ENCODE peak calls at places on chromosome 22, in nine cellular contexts. J, K, T, O, F, W, H, X and U are unnamed samples.

GRCh38 chr22:30198152-30198845 is 48.3 kb downstream of the LIF start:
- DNase-seq in J (no peak), T (no peak), K (peak), O (no peak), F (peak), W (no peak), X (no peak), H (no peak), U (no peak)

GRCh38 chr22:23363683-23364082 is 183.4 kb downstream of the BCR start:
- DNase-seq in X (no peak), J (no peak), O (no peak), W (no peak), H (no peak), K (no peak), F (no peak), T (no peak), U (no peak)

GRCh38 chr22:17191163-17191562 is 28.1 kb downstream of the ADA2 start:
- DNase-seq in X (no peak), F (no peak), T (peak), W (no peak), K (no peak), J (no peak), H (no peak), O (peak), U (peak)

GRCh38 chr22:35258144-35258988 is 1.1 kb downstream of the HMGXB4 start:
- DNase-seq in J (no peak), H (peak), X (peak), W (no peak), O (no peak), K (peak), F (no peak), T (no peak), U (peak)

GRCh38 chr22:40443675-40444482 is 73.5 kb downstream of the SGSM3 start:
- DNase-seq in K (no peak), J (peak), W (no peak), H (peak), X (no peak), T (no peak), O (no peak), F (no peak), U (peak)

GRCh38 chr22:24333301-24333700 is 62.7 kb downstream of the SPECC1L start:
- DNase-seq in T (peak), K (peak), J (no peak), H (no peak), F (no peak), X (no peak), O (peak), W (peak), U (peak)

GRCh38 chr22:45216133-45217003 is 24.3 kb downstream of the KIAA0930 start:
- DNase-seq in H (no peak), J (no peak), T (no peak), X (no peak), W (peak), F (no peak), O (no peak), K (peak), U (peak)

GRCh38 chr22:37053310-37054077 is 2.0 kb downstream of the KCTD17 start:
- DNase-seq in O (no peak), T (no peak), H (no peak), W (no peak), X (no peak), K (peak), J (no peak), F (no peak), U (peak)

GRCh38 chr22:30236875-30237274 is 9.7 kb downstream of the LIF start:
- DNase-seq in H (no peak), T (no peak), F (no peak), K (no peak), W (no peak), O (no peak), J (no peak), X (no peak), U (no peak)

GRCh38 chr22:29031236-29031982 is 30.2 kb downstream of the C22orf31 start:
- DNase-seq in H (peak), J (peak), X (no peak), K (peak), O (peak), W (peak), F (peak), T (peak), U (peak)
- TF ChIP-seq CTCF in H (no peak), J (no peak), X (no peak), K (peak), O (peak), W (peak), F (no peak), T (peak), U (peak)

DNA sequence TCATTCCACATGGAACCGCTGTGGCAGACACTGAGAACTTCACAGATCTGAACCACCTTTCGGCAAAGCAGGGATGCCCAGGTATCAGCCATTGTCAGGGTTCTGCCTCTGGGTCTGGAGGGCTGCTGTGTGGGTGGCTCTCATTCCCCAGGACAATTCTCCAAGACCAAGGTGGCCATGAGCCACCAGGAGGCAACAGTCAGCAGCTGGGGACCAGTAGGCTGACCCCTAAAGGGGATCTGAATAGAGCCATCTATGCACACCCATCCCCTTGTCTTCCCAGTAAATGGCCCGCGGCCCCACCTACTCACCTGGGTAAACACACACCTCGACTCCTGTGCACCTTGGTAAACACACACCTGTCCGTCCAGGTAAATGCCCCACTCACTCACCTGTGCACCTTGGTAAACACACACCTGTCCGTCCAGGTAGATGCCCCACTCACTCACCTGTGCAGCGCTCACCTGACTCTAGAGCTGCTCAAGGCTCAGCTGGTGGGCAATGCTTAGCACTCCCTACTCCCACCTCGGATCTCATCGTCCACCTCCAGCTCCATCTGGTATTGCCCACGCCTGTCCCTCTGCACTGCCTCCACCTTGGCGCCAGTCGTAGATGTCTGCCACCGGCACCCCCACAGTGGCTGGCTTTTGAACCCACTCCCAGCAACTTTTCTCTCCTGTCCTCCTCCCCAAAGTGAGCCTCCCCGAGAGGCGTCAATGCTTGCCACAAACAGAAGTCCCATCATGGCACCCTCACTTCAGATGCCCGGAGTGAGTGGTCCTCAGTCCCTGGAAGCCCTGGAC is 10.2 kb downstream of the SLC25A1 start:
- DNase-seq in K (no peak), F (no peak), H (no peak), J (no peak), X (no peak), T (no peak), O (no peak), W (no peak), U (no peak)
- TF ChIP-seq CTCF in K (no peak), F (no peak), H (no peak), J (no peak), X (peak), T (peak), O (peak), W (no peak), U (no peak)

GRCh38 chr22:42116848-42117424 is 13.7 kb downstream of the CYP2D6 start:
- DNase-seq in F (no peak), W (no peak), X (no peak), J (no peak), O (no peak), H (no peak), T (no peak), K (peak), U (no peak)

GRCh38 chr22:42111798-42112197 is 18.8 kb downstream of the CYP2D6 start:
- DNase-seq in H (no peak), T (no peak), J (no peak), F (no peak), W (no peak), X (no peak), O (no peak), K (no peak), U (no peak)

GRCh38 chr22:42108848-42109247 is 18.3 kb upstream of the NDUFA6 start:
- DNase-seq in F (no peak), K (no peak), X (no peak), T (no peak), J (no peak), H (no peak), O (no peak), W (no peak), U (no peak)

GRCh38 chr22:42114721-42115120 is 15.9 kb downstream of the CYP2D6 start:
- DNase-seq in W (no peak), X (no peak), T (no peak), H (no peak), K (peak), F (no peak), O (peak), J (no peak), U (peak)
- TF ChIP-seq CTCF in W (peak), X (peak), T (peak), H (no peak), K (peak), F (no peak), O (peak), J (no peak), U (peak)

DNA sequence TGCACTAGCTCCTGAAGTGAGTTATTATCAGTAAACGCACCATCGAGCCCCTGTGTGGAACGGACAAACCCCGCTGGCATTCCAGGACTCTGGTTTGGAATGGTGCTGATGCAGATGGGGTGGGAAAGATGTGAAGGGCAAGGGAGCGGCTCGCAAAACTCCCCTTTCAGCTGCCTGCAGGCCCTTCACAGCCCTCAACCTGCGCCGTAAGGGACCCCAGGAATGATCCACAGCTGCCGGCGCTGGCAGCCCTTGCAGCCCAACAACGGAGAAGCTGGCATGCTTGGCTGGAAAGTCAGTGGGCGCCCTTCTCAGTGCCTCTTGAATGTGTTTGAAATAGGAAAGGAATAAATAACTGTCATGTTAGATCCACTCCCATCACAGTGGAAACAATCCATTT is 1445.5 kb downstream of the BRD1 start:
- DNase-seq in F (no peak), H (no peak), J (no peak), K (no peak), W (no peak), X (no peak), O (no peak), T (no peak), U (no peak)
- TF ChIP-seq CTCF in F (no peak), H (no peak), J (no peak), K (no peak), W (no peak), X (no peak), O (no peak), T (no peak), U (no peak)

GRCh38 chr22:28903080-28903479 is 19.7 kb downstream of the ZNRF3 start:
- DNase-seq in X (no peak), H (peak), F (no peak), K (no peak), J (no peak), O (no peak), T (no peak), W (no peak), U (peak)
- TF ChIP-seq CTCF in X (no peak), H (no peak), F (no peak), K (no peak), J (no peak), O (no peak), T (no peak), W (no peak), U (no peak)

GRCh38 chr22:42271191-42271813 is 849 bp upstream of the TCF20 start:
- DNase-seq in F (no peak), H (no peak), W (no peak), O (no peak), K (no peak), T (no peak), J (no peak), X (no peak), U (no peak)

GRCh38 chr22:42270178-42270511 is 308 bp downstream of the TCF20 start:
- DNase-seq in F (no peak), J (no peak), K (no peak), W (no peak), X (no peak), O (no peak), T (no peak), H (no peak), U (no peak)

GRCh38 chr22:42268852-42269406 is 1.5 kb downstream of the TCF20 start:
- DNase-seq in K (no peak), W (no peak), J (no peak), O (no peak), X (no peak), F (no peak), H (no peak), T (no peak), U (no peak)

GRCh38 chr22:42270512-42271190 is at the start of gene TCF20:
- DNase-seq in W (no peak), F (peak), O (peak), T (no peak), H (peak), J (peak), K (peak), X (peak), U (peak)

DNA sequence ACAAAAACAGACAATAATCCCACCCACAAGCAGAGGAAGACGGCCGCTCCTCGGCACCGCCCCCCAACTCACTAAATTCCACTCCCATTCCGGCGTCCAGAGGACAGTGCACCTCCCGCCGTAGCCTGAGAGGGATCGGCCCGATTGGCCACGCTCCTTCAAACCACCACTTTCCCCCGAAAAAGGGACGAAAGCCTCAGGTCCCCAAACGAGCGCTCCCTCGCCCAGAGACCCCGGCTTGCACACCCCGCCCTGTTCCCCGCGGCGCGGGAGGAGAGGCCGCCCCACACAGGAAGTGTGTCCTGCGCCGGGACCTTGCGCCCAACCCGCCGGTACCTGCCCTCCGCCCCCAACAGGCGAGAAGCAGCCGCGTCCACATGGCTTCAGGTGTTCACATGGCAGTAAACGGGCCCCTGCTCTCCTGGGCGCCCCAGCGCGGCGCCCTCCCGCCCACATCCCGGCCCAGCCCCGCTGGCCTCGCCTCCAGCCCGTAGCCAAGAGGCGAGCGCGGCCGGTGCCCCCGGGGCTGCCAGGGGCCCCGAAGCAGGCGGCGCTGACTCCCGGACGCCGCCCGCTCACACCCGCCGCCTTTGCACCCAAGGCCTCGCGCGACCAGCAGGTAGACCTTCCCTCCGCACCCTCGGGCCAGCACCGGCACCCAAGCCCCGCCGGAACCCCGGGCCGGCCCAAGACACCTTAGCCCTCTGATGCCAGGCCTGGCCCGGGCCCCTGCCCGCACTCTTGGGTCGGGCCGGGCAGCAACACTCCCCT is 861 bp downstream of the TCF20 start:
- DNase-seq in H (peak), T (no peak), J (no peak), X (peak), K (peak), O (no peak), F (peak), W (no peak), U (no peak)
- TF ChIP-seq CTCF in H (no peak), T (no peak), J (no peak), X (peak), K (no peak), O (no peak), F (no peak), W (no peak), U (no peak)

DNA sequence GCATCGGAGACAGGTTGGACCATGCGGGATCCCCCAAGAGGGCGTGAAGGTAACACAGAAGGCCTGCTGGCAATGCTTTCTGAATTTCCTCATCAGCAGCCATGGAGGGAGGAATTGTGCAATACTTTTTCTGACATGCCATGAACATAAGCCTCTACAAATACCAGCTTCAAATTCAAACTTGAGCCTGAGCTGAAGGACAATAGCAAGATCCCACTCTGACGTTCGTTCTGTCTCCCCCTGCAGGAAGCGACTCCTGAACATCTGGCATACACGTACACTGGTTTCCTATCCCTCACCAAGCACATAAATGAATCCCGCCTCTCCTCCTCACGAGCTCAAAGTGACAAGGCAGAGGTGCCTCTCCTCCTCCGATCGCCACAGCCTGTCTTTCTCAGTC is 312.2 kb downstream of the BRD1 start:
- DNase-seq in K (no peak), W (no peak), H (no peak), O (no peak), X (no peak), F (no peak), T (no peak), J (no peak), U (no peak)
- TF ChIP-seq CTCF in K (no peak), W (no peak), H (no peak), O (no peak), X (no peak), F (no peak), T (no peak), J (no peak), U (no peak)

GRCh38 chr22:22030493-22031182 is 48.1 kb upstream of the TOP3B start:
- DNase-seq in W (no peak), X (peak), T (no peak), H (peak), K (peak), J (no peak), F (no peak), O (no peak), U (peak)
- TF ChIP-seq CTCF in W (peak), X (peak), T (peak), H (no peak), K (peak), J (no peak), F (no peak), O (peak), U (peak)